ENCODE peak calls at places on chromosomes 11 and 22, in ten cellular contexts. I is A549, C is AG10803, K is GM06990, A is AG04450, J is WTC11, P is fibroblast of villous mesenchyme, L is osteocyte, T is ovary, U is psoas muscle. O is an unnamed sample.

GRCh38 chr11:3217751-3218482 is 696 bp downstream of the MRGPRG start:
- DNase-seq in I (no peak), C (no peak), K (no peak), A (no peak), J (peak; percentile 10), P (no peak), L (no peak), T (peak; percentile 10), U (no peak), O (peak; percentile 16)

GRCh38 chr11:63532799-63533475 is 3.7 kb upstream of the PLAAT4 start:
- DNase-seq in I (no peak), C (no peak), K (no peak), A (no peak), J (no peak), P (peak; percentile 89), L (no peak), T (no peak), U (no peak), O (no peak)

GRCh38 chr11:3781423-3781822 is 15.9 kb downstream of the NUP98 start:
- DNase-seq in I (no peak), C (peak; percentile 52), K (no peak), A (no peak), J (no peak), P (peak; percentile 45), L (no peak), T (no peak), U (no peak), O (no peak)

GRCh38 chr11:126978911-126979310 is 21.7 kb downstream of the KIRREL3 start:
- DNase-seq in I (no peak), C (no peak), K (no peak), A (no peak), J (no peak), P (no peak), L (no peak), T (no peak), U (no peak), O (no peak)

GRCh38 chr22:38700271-38700788 is 413 bp downstream of the JOSD1 start:
- DNase-seq in I (no peak), C (peak; percentile 46), K (no peak), A (no peak), J (peak; percentile 65), P (peak; percentile 69), L (no peak), T (peak; percentile 74), U (peak; percentile 79), O (no peak)

GRCh38 chr11:32893947-32894827 is 1.6 kb downstream of the QSER1 start:
- DNase-seq in I (peak; percentile 82), C (peak; percentile 60), K (peak; percentile 17), A (peak; percentile 66), J (no peak), P (peak; percentile 82), L (no peak), T (peak; percentile 53), U (no peak), O (no peak)

GRCh38 chr11:31810779-31811647 is at the start of gene PAX6:
- DNase-seq in I (peak; percentile 73), C (peak; percentile 83), K (peak; percentile 51), A (no peak), J (peak; percentile 75), P (peak; percentile 14), L (peak; percentile 83), T (no peak), U (no peak), O (no peak)

GRCh38 chr11:1203505-1204271 is 19.2 kb upstream of the MUC5B start:
- DNase-seq in I (no peak), C (no peak), K (peak; percentile 0), A (no peak), J (peak; percentile 11), P (no peak), L (peak; percentile 84), T (no peak), U (peak; percentile 10), O (peak; percentile 21)

GRCh38 chr11:71580057-71581003 is 2.3 kb downstream of the KRTAP5-11 start:
- DNase-seq in I (peak; percentile 65), C (peak; percentile 80), K (no peak), A (peak; percentile 32), J (peak; percentile 63), P (peak; percentile 59), L (no peak), T (peak; percentile 49), U (peak; percentile 35), O (peak; percentile 51)

GRCh38 chr11:110870816-110871522 is 158.7 kb upstream of the ARHGAP20 start:
- DNase-seq in I (no peak), C (no peak), K (no peak), A (no peak), J (no peak), P (no peak), L (no peak), T (no peak), U (no peak), O (no peak)

GRCh38 chr11:86070435-86071056 is 1.7 kb upstream of the PICALM start:
- DNase-seq in I (no peak), C (peak; percentile 73), K (no peak), A (no peak), J (no peak), P (no peak), L (no peak), T (no peak), U (no peak), O (no peak)

GRCh38 chr22:18977824-18978425 is 41.8 kb upstream of the PRODH start:
- DNase-seq in I (no peak), C (no peak), K (no peak), A (no peak), J (no peak), P (no peak), L (no peak), T (no peak), U (no peak), O (no peak)

GRCh38 chr11:120244476-120244875 is 4.5 kb downstream of the POU2F3 start:
- DNase-seq in I (no peak), C (peak; percentile 7), K (no peak), A (no peak), J (no peak), P (no peak), L (no peak), T (no peak), U (no peak), O (no peak)

GRCh38 chr22:21051145-21051835 is 5.5 kb downstream of the LRRC74B start:
- DNase-seq in I (no peak), C (no peak), K (no peak), A (no peak), J (no peak), P (no peak), L (no peak), T (no peak), U (no peak), O (no peak)

DNA sequence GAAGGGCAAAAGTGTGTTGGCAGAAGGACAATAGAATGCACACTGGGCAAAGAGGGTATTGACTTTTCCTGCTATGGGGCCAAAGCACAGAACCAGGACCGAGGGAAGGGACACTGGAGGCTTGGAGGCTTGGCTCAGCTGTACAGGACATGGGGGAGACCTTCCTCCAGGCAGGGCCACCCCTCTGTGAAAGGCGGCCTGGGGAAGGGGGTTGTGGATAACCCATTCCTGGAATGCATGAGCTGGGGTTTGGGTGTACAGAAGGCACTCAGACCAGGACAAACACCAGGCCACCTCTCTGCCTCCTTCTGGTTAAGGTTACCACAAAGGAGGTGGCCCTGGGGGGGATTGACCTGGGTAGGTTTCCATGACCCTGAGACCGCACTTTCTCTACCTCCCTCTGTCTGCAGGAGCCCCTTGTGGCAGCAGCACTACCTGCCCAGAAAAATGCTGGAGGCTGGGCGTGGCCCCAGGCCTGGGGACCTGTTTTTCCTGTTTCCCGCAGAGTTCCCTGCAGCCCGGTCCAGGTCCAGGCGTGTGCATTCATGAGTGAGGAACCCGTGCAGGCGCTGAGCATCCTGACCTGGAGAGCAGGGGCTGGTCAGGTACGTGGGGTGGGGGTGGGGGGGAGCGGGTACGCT is 9.6 kb downstream of the P2RY2 start:
- DNase-seq in I (no peak), C (no peak), K (no peak), A (no peak), J (peak; percentile 85), P (no peak), L (no peak), T (no peak), U (no peak), O (peak; percentile 86)
- TF ChIP-seq CTCF in I (no peak), C (no peak), K (no peak), A (no peak), J (no peak), P (no peak), L (no peak), T (no peak), U (no peak), O (peak; percentile 17)

DNA sequence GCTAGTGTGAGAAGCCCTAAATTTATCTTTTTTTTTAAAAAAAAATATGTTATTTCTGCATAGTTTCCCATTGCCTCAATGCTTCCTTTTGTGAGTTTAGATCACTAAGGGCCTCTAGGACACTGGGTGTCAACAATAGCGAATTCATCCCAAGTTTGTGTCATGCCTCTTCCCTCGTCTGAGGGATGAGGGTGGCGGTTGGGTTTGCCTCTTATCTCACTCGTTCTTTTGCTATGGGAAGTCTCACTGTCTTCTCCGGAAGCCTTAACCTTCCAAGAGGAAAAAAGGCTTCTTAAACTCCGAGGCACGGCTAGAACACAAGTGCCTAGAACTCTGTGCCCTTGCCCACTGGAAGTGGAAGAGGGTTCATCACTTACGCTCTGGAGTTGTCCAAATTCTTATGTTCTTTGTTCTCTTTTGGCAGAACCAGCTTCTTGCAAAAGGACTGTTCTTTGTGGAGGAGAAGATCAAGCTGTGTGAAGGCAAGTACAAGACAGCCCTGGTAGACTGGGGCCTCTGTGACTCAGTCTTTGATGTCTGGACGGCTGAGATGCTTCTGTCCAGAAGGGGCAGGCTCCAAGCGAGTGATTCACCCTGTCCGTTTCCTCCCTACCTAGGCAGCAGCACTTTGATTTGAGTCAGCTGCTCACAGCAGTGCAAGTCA is 78.5 kb downstream of the TRAF6 start:
- DNase-seq in I (peak; percentile 95), C (peak; percentile 96), K (no peak), A (peak; percentile 95), J (no peak), P (peak; percentile 97), L (no peak), T (peak; percentile 89), U (peak; percentile 71), O (no peak)
- TF ChIP-seq CTCF in I (no peak), C (peak; percentile 42), K (peak; percentile 4), A (peak; percentile 29), J (no peak), P (peak; percentile 28), L (peak; percentile 22), T (no peak), U (no peak), O (no peak)

GRCh38 chr11:88543902-88544655 is 206.5 kb upstream of the CTSC start:
- DNase-seq in I (peak; percentile 48), C (peak; percentile 93), K (peak; percentile 45), A (peak; percentile 90), J (peak; percentile 85), P (peak; percentile 92), L (peak; percentile 89), T (peak; percentile 75), U (peak; percentile 73), O (peak; percentile 58)
- TF ChIP-seq CTCF in I (peak; percentile 99), C (peak; percentile 100), K (peak; percentile 93), A (peak; percentile 100), J (peak; percentile 87), P (peak; percentile 100), L (peak; percentile 97), T (peak; percentile 77), U (peak; percentile 87), O (peak; percentile 58)

GRCh38 chr11:76783901-76784813 is 1.0 kb downstream of the TSKU start:
- DNase-seq in I (no peak), C (peak; percentile 71), K (no peak), A (no peak), J (peak; percentile 90), P (peak; percentile 90), L (peak; percentile 92), T (peak; percentile 76), U (peak; percentile 73), O (peak; percentile 81)
- TF ChIP-seq CTCF in I (no peak), C (no peak), K (no peak), A (no peak), J (no peak), P (no peak), L (no peak), T (no peak), U (no peak), O (no peak)

O was measured in mesothelial cell of epicardium.